ENCODE peak calls at places on chromosomes 7 and 10, in nine cellular contexts. U, M, I, C, O, Y, Q, F and K are unnamed samples.
A peak's percentile ranks its signal among the peaks of the same experiment; 100 is the strongest.

GRCh38 chr10:1643161-1643910 is 94.0 kb downstream of the ADARB2 start:
- DNase-seq in M (no peak), O (no peak), F (peak; percentile 53), C (no peak), Y (no peak), I (no peak), Q (no peak), U (no peak), K (no peak)

GRCh38 chr7:84633-85020 is 107.7 kb upstream of the FAM20C start:
- DNase-seq in U (no peak), Q (no peak), Y (no peak), I (no peak), O (peak; percentile 4), C (no peak), M (no peak), F (no peak), K (no peak)

GRCh38 chr10:5071411-5072198 is 22.6 kb upstream of the AKR1C3 start:
- DNase-seq in U (no peak), O (peak; percentile 84), Q (peak; percentile 93), Y (peak; percentile 97), I (no peak), M (peak; percentile 49), C (peak; percentile 52), F (no peak), K (peak; percentile 80)

GRCh38 chr10:113612154-113612553 is 51.7 kb downstream of the NRAP start:
- DNase-seq in F (no peak), Q (no peak), Y (no peak), U (no peak), M (no peak), C (no peak), O (peak; percentile 89), I (no peak), K (no peak)

GRCh38 chr10:32130788-32131187 is 74.6 kb upstream of the KIF5B start:
- DNase-seq in O (no peak), U (no peak), Q (no peak), F (no peak), I (no peak), Y (peak; percentile 51), M (no peak), C (no peak), K (no peak)

GRCh38 chr7:42262907-42263466 is 26.0 kb upstream of the GLI3 start:
- DNase-seq in U (no peak), O (peak; percentile 60), Y (no peak), F (no peak), M (peak; percentile 70), I (peak; percentile 68), Q (no peak), C (no peak), K (no peak)

GRCh38 chr7:63077841-63078240 is 920.8 kb upstream of the ZNF722 start:
- DNase-seq in U (no peak), M (no peak), I (no peak), Q (no peak), O (no peak), F (no peak), C (no peak), Y (no peak), K (no peak)

GRCh38 chr10:77756319-77757232 is 119.0 kb upstream of the KCNMA1 start:
- DNase-seq in O (peak; percentile 60), C (peak; percentile 83), Q (peak; percentile 80), F (no peak), I (no peak), M (no peak), U (no peak), Y (peak; percentile 43), K (no peak)

GRCh38 chr10:132696728-132697567 is 89.0 kb downstream of the NKX6-2 start:
- DNase-seq in Q (no peak), U (no peak), M (no peak), C (no peak), I (peak; percentile 31), Y (no peak), O (no peak), F (no peak), K (no peak)

GRCh38 chr7:75565129-75565528 is 73.0 kb downstream of the SPDYE5 start:
- DNase-seq in M (no peak), Y (no peak), F (no peak), U (no peak), Q (peak; percentile 77), I (no peak), C (peak; percentile 90), O (peak; percentile 7), K (no peak)

GRCh38 chr7:140676303-140676702 is 3.6 kb downstream of the ADCK2 start:
- DNase-seq in U (no peak), C (no peak), F (no peak), M (no peak), Y (no peak), I (no peak), Q (no peak), O (no peak), K (no peak)

GRCh38 chr10:4291995-4292394 is 507.0 kb upstream of the KLF6 start:
- DNase-seq in F (no peak), Y (no peak), M (no peak), I (no peak), C (no peak), O (no peak), Q (no peak), U (no peak), K (no peak)

GRCh38 chr10:70927221-70927943 is 39.0 kb upstream of the PCBD1 start:
- DNase-seq in C (peak; percentile 56), M (no peak), F (no peak), Q (no peak), U (no peak), I (peak; percentile 9), O (no peak), Y (peak; percentile 15), K (no peak)

GRCh38 chr7:8109196-8110022 is 140.8 kb downstream of the GLCCI1 start:
- DNase-seq in F (no peak), C (peak; percentile 8), U (no peak), O (no peak), M (no peak), Y (no peak), I (no peak), Q (peak; percentile 49), K (no peak)

GRCh38 chr7:28626191-28626590 is 213.9 kb downstream of the CREB5 start:
- DNase-seq in F (no peak), I (no peak), O (no peak), U (no peak), Q (no peak), Y (no peak), C (no peak), M (no peak), K (no peak)

GRCh38 chr7:28623863-28624262 is 211.5 kb downstream of the CREB5 start:
- DNase-seq in Y (peak; percentile 8), Q (no peak), C (no peak), O (no peak), U (no peak), I (no peak), M (no peak), F (no peak), K (no peak)

GRCh38 chr7:28621369-28621807 is 209.1 kb downstream of the CREB5 start:
- DNase-seq in I (no peak), M (no peak), F (peak; percentile 45), Y (no peak), O (peak; percentile 15), C (no peak), U (no peak), Q (no peak), K (no peak)

GRCh38 chr7:28625446-28625845 is 213.1 kb downstream of the CREB5 start:
- DNase-seq in F (no peak), O (no peak), U (no peak), C (no peak), M (no peak), I (no peak), Q (no peak), Y (no peak), K (no peak)

GRCh38 chr7:28623105-28623730 is 210.9 kb downstream of the CREB5 start:
- DNase-seq in M (no peak), U (no peak), F (no peak), Y (no peak), Q (peak; percentile 79), C (peak; percentile 43), O (no peak), I (no peak), K (no peak)
- H3K27ac ChIP-seq in M (no peak overlapping the region), U (no peak overlapping the region), F (peak overlapping the region; percentile 27), Y (no peak overlapping the region), Q (no peak overlapping the region), C (no peak overlapping the region), O (no peak overlapping the region), I (peak overlapping the region; percentile 82), K (no peak overlapping the region)

GRCh38 chr10:110698340-110698739 is 54.2 kb downstream of the RBM20 start:
- DNase-seq in O (no peak), C (no peak), U (no peak), I (no peak), F (no peak), Q (no peak), M (no peak), Y (no peak), K (no peak)
- H3K27ac ChIP-seq in O (no peak overlapping the region), C (no peak overlapping the region), U (no peak overlapping the region), I (peak overlapping the region; percentile 72), F (no peak overlapping the region), Q (no peak overlapping the region), M (no peak overlapping the region), Y (no peak overlapping the region), K (no peak overlapping the region)

DNA sequence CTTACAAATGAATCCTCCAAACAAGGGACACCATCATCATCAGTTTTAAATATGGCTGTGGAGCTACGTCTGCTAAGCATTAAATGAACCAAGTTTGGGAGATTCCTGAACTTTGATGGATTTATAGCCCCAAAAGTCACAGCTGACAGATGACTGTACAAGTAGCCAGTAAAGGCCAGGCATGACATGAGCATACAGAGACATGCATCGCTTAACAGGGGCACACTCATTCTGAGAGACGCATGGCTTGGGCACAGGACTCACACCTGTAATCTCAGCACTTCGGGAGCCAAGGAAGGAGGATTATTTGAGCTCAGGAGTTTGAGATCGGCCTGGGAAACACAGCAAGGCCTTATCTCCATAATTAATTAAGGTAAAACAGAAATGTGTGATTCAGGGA is 166.2 kb downstream of the PARD3 start:
- DNase-seq in U (no peak), F (no peak), I (no peak), O (no peak), M (no peak), Y (no peak), C (no peak), Q (no peak), K (no peak)
- H3K27ac ChIP-seq in U (no peak overlapping the region), F (no peak overlapping the region), I (no peak overlapping the region), O (no peak overlapping the region), M (no peak overlapping the region), Y (no peak overlapping the region), C (no peak overlapping the region), Q (no peak overlapping the region), K (no peak overlapping the region)

GRCh38 chr7:104980440-104980839 is 33.6 kb upstream of the KMT2E start:
- DNase-seq in F (no peak), O (no peak), M (no peak), I (no peak), Y (no peak), C (peak; percentile 62), U (no peak), Q (no peak), K (no peak)

GRCh38 chr7:104976966-104977636 is 36.9 kb upstream of the KMT2E start:
- DNase-seq in F (no peak), U (no peak), M (no peak), O (peak; percentile 37), I (no peak), Y (no peak), Q (no peak), C (no peak), K (no peak)

GRCh38 chr7:104978460-104978859 is 35.5 kb upstream of the KMT2E start:
- DNase-seq in Q (no peak), F (no peak), I (no peak), C (no peak), U (no peak), O (no peak), M (no peak), Y (no peak), K (no peak)

GRCh38 chr7:104980969-104981670 is 32.9 kb upstream of the KMT2E start:
- DNase-seq in C (no peak), I (no peak), F (no peak), M (no peak), O (no peak), Q (peak; percentile 70), U (peak; percentile 63), Y (peak; percentile 59), K (no peak)

GRCh38 chr7:104979167-104979841 is 34.7 kb upstream of the KMT2E start:
- DNase-seq in I (no peak), U (no peak), M (no peak), C (peak; percentile 50), Y (no peak), O (no peak), Q (peak; percentile 85), F (no peak), K (no peak)
- H3K27ac ChIP-seq in I (peak overlapping the region; percentile 98), U (no peak overlapping the region), M (peak overlapping the region; percentile 21), C (peak overlapping the region; percentile 97), Y (peak overlapping the region; percentile 70), O (peak overlapping the region; percentile 67), Q (peak overlapping the region; percentile 21), F (no peak overlapping the region), K (peak overlapping the region; percentile 34)